ENCODE peak calls at places on chromosomes 6 and 20, in six cellular contexts. One of them, this sample, is unnamed.

GRCh38 chr6:90078513-90079289 is 184.4 kb downstream of the GJA10 start:
- DNase-seq in lung: no peak
- DNase-seq in foreskin fibroblast: no peak
- DNase-seq in Peyer's patch: no peak
- DNase-seq in cardiac fibroblast: no peak
- DNase-seq in RWPE1: no peak
- DNase-seq in this sample: no peak

GRCh38 chr6:16551466-16551865 is 209.8 kb downstream of the ATXN1 start:
- DNase-seq in lung: no peak
- DNase-seq in foreskin fibroblast: no peak
- DNase-seq in Peyer's patch: no peak
- DNase-seq in cardiac fibroblast: no peak
- DNase-seq in RWPE1: no peak
- DNase-seq in this sample: no peak

GRCh38 chr6:130282234-130282995 is 59.7 kb upstream of the SAMD3 start:
- DNase-seq in lung: no peak
- DNase-seq in foreskin fibroblast: no peak
- DNase-seq in Peyer's patch: no peak
- DNase-seq in cardiac fibroblast: peak
- DNase-seq in RWPE1: peak
- DNase-seq in this sample: peak

GRCh38 chr6:79872303-79872702 is 75.0 kb downstream of the ELOVL4 start:
- DNase-seq in lung: no peak
- DNase-seq in foreskin fibroblast: no peak
- DNase-seq in Peyer's patch: no peak
- DNase-seq in cardiac fibroblast: no peak
- DNase-seq in RWPE1: no peak
- DNase-seq in this sample: no peak

GRCh38 chr6:109506841-109507240 is 23.8 kb upstream of the ZBTB24 start:
- DNase-seq in lung: no peak
- DNase-seq in foreskin fibroblast: no peak
- DNase-seq in Peyer's patch: no peak
- DNase-seq in cardiac fibroblast: no peak
- DNase-seq in RWPE1: no peak
- DNase-seq in this sample: no peak

GRCh38 chr6:33419580-33420492 is at the start of gene SYNGAP1:
- DNase-seq in lung: no peak
- DNase-seq in foreskin fibroblast: peak
- DNase-seq in Peyer's patch: no peak
- DNase-seq in cardiac fibroblast: peak
- DNase-seq in RWPE1: no peak
- DNase-seq in this sample: no peak

GRCh38 chr6:157682856-157683481 is 140.1 kb upstream of the SNX9 start:
- DNase-seq in lung: no peak
- DNase-seq in foreskin fibroblast: peak
- DNase-seq in Peyer's patch: no peak
- DNase-seq in cardiac fibroblast: peak
- DNase-seq in RWPE1: peak
- DNase-seq in this sample: no peak

GRCh38 chr20:62253398-62253797 is 15.1 kb downstream of the OSBPL2 start:
- DNase-seq in lung: no peak
- DNase-seq in foreskin fibroblast: no peak
- DNase-seq in Peyer's patch: no peak
- DNase-seq in cardiac fibroblast: no peak
- DNase-seq in RWPE1: no peak
- DNase-seq in this sample: no peak

GRCh38 chr6:109053285-109053684 is 41.4 kb downstream of the SESN1 start:
- DNase-seq in lung: no peak
- DNase-seq in foreskin fibroblast: no peak
- DNase-seq in Peyer's patch: no peak
- DNase-seq in cardiac fibroblast: no peak
- DNase-seq in RWPE1: no peak
- DNase-seq in this sample: no peak

GRCh38 chr6:126446187-126446696 is 106.3 kb downstream of the CENPW start:
- DNase-seq in lung: no peak
- DNase-seq in foreskin fibroblast: no peak
- DNase-seq in Peyer's patch: no peak
- DNase-seq in cardiac fibroblast: no peak
- DNase-seq in RWPE1: no peak
- DNase-seq in this sample: no peak

GRCh38 chr6:6820688-6821238 is 232.2 kb downstream of the LY86 start:
- DNase-seq in lung: no peak
- DNase-seq in foreskin fibroblast: no peak
- DNase-seq in Peyer's patch: peak
- DNase-seq in cardiac fibroblast: no peak
- DNase-seq in RWPE1: peak
- DNase-seq in this sample: no peak

GRCh38 chr20:23205221-23205620 is 119.1 kb upstream of the CD93 start:
- DNase-seq in lung: no peak
- DNase-seq in foreskin fibroblast: no peak
- DNase-seq in Peyer's patch: no peak
- DNase-seq in cardiac fibroblast: no peak
- DNase-seq in RWPE1: no peak
- DNase-seq in this sample: no peak

GRCh38 chr20:58086763-58087566 is 141.5 kb downstream of the ANKRD60 start:
- DNase-seq in lung: no peak
- DNase-seq in foreskin fibroblast: no peak
- DNase-seq in Peyer's patch: no peak
- DNase-seq in cardiac fibroblast: peak
- DNase-seq in RWPE1: peak
- DNase-seq in this sample: peak

GRCh38 chr6:107114213-107114871 is 973 bp downstream of the BEND3 start:
- DNase-seq in lung: peak
- DNase-seq in foreskin fibroblast: peak
- DNase-seq in Peyer's patch: peak
- DNase-seq in cardiac fibroblast: peak
- DNase-seq in RWPE1: peak
- DNase-seq in this sample: peak

GRCh38 chr20:46128310-46129151 is 10.4 kb downstream of the CD40 start:
- DNase-seq in lung: no peak
- DNase-seq in foreskin fibroblast: no peak
- DNase-seq in Peyer's patch: peak
- DNase-seq in cardiac fibroblast: peak
- DNase-seq in RWPE1: no peak
- DNase-seq in this sample: no peak
- TF ChIP-seq CTCF in lung: no peak
- TF ChIP-seq CTCF in foreskin fibroblast: peak
- TF ChIP-seq CTCF in Peyer's patch: no peak
- TF ChIP-seq CTCF in cardiac fibroblast: peak
- TF ChIP-seq CTCF in RWPE1: peak
- TF ChIP-seq CTCF in this sample: peak

DNA sequence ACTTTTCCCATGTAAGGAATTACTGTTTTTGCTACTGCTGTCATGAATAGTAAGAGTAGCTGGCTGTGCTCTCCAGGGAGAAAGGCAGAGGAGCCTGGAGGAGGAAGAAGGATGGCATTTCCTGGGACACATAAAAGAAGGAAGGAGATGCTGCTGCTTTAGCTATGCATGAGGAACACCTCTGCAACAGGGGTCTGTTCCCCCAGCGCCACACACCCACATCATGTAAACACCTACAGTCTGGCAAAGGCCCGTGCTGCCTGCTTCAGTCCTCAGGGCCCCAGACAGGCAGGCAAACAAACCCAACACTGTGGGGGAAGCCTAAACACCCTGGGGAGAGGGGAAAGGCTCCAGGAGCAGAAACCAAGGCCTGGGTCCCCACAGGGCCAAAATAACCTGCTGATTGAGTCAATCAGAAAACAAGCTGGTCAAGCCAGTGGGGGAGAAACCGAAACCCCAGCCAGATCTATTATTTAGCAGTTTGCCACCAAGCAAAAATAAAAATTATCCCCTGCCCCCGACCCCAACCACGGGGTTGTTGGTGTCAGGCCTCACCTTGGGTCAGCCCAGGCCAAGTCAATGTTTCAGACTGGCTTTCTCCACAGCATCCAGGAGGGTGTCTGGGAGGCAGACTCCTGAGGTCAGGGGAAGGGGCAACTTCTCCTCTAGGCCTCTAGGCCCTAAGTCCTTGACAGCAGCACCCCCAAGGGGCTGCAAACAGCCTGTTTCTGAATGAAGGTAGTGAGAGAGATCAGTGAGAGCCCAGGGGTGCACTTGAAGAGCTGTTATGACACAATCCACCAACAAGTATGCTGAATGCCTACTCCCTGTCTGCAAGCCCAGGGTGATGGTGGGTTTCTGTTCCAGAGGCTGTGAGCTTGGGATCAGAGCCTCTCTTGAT is 34.6 kb upstream of the SCUBE3 start:
- DNase-seq in lung: no peak
- DNase-seq in foreskin fibroblast: no peak
- DNase-seq in Peyer's patch: no peak
- DNase-seq in cardiac fibroblast: no peak
- DNase-seq in RWPE1: no peak
- DNase-seq in this sample: peak
- TF ChIP-seq CTCF in lung: no peak
- TF ChIP-seq CTCF in foreskin fibroblast: no peak
- TF ChIP-seq CTCF in Peyer's patch: no peak
- TF ChIP-seq CTCF in cardiac fibroblast: no peak
- TF ChIP-seq CTCF in RWPE1: no peak
- TF ChIP-seq CTCF in this sample: peak

GRCh38 chr20:21029356-21029755 is 76.8 kb downstream of the LINC00237 start:
- DNase-seq in lung: no peak
- DNase-seq in foreskin fibroblast: no peak
- DNase-seq in Peyer's patch: no peak
- DNase-seq in cardiac fibroblast: no peak
- DNase-seq in RWPE1: no peak
- DNase-seq in this sample: no peak

GRCh38 chr20:21027569-21027968 is 78.6 kb downstream of the LINC00237 start:
- DNase-seq in lung: no peak
- DNase-seq in foreskin fibroblast: no peak
- DNase-seq in Peyer's patch: no peak
- DNase-seq in cardiac fibroblast: no peak
- DNase-seq in RWPE1: no peak
- DNase-seq in this sample: no peak

GRCh38 chr20:21028436-21028835 is 77.7 kb downstream of the LINC00237 start:
- DNase-seq in lung: no peak
- DNase-seq in foreskin fibroblast: no peak
- DNase-seq in Peyer's patch: no peak
- DNase-seq in cardiac fibroblast: no peak
- DNase-seq in RWPE1: no peak
- DNase-seq in this sample: no peak

GRCh38 chr20:21028921-21029320 is 77.2 kb downstream of the LINC00237 start:
- DNase-seq in lung: no peak
- DNase-seq in foreskin fibroblast: no peak
- DNase-seq in Peyer's patch: no peak
- DNase-seq in cardiac fibroblast: no peak
- DNase-seq in RWPE1: no peak
- DNase-seq in this sample: no peak

DNA sequence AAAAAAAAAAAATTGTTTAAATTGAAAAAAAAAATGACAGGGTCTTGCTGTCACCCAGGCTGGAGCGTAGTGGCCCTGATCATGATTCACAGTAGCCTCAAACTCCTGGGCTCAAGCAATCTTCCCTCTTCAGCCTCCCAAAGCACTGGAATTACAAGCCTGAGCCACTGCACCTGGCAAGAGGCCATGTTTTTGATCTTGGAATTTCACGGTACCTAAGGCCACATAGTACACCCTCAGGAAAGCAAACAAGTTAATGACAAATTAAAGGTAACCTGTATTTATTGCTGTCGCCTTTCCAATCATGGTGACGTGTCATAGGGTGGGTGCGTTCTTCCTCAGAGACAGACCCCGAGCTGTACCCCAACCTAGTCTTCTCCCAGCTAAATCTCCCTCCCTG is 79.2 kb downstream of the LINC00237 start:
- DNase-seq in lung: no peak
- DNase-seq in foreskin fibroblast: no peak
- DNase-seq in Peyer's patch: no peak
- DNase-seq in cardiac fibroblast: no peak
- DNase-seq in RWPE1: no peak
- DNase-seq in this sample: no peak
- TF ChIP-seq CTCF in lung: no peak
- TF ChIP-seq CTCF in foreskin fibroblast: no peak
- TF ChIP-seq CTCF in Peyer's patch: no peak
- TF ChIP-seq CTCF in cardiac fibroblast: no peak
- TF ChIP-seq CTCF in RWPE1: no peak
- TF ChIP-seq CTCF in this sample: no peak

DNA sequence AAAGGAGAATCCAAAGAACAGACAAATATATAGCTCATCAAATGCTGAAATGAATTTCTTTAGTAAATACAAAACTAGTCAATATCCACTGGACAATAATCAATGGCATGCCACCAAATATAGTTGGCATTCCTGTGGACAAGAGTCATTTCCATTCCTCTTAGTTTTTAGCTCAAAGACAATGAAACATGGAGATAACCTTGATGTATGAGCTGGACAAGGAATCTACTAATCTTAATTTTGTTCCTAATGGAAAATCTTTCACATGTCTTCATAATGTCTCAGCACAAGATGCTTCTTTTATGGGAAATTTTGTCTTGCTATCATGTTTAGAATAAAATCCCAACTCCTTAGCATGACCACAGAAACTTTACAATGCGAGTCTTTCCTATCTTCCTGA is 87.8 kb downstream of the PFDN4 start:
- DNase-seq in lung: no peak
- DNase-seq in foreskin fibroblast: no peak
- DNase-seq in Peyer's patch: no peak
- DNase-seq in cardiac fibroblast: no peak
- DNase-seq in RWPE1: no peak
- DNase-seq in this sample: no peak
- TF ChIP-seq CTCF in lung: no peak
- TF ChIP-seq CTCF in foreskin fibroblast: no peak
- TF ChIP-seq CTCF in Peyer's patch: no peak
- TF ChIP-seq CTCF in cardiac fibroblast: no peak
- TF ChIP-seq CTCF in RWPE1: no peak
- TF ChIP-seq CTCF in this sample: no peak

DNA sequence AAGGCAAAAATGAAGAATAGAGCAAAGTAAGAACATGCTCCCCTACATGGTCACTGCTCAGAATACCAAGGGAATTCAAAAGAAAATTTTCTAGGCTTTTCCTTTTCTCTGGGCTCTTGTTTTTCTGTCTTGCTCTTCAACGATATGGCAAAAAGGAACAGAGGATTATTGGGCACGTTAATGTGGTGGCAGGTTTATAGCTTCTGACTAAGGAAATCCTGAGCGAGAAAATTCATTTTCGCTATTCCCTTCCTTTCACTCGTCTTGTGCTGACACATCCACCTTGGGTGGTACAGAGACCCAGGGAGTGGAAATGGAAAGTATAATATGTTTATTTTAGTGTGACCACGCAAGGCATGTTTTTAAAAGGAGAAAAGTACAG is 132.8 kb downstream of the TRIM27 start:
- DNase-seq in lung: no peak
- DNase-seq in foreskin fibroblast: no peak
- DNase-seq in Peyer's patch: no peak
- DNase-seq in cardiac fibroblast: no peak
- DNase-seq in RWPE1: no peak
- DNase-seq in this sample: no peak
- TF ChIP-seq CTCF in lung: no peak
- TF ChIP-seq CTCF in foreskin fibroblast: no peak
- TF ChIP-seq CTCF in Peyer's patch: no peak
- TF ChIP-seq CTCF in cardiac fibroblast: no peak
- TF ChIP-seq CTCF in RWPE1: no peak
- TF ChIP-seq CTCF in this sample: no peak